ENCODE peak calls at places on chromosome 19, in eight cellular contexts. W is HS-27A; N is stimulated activated CD4-positive, alpha-beta T cell treated with anti-CD3 and anti-CD28 coated beads, TNF-alpha, amount 100 ng/mL, for 1 hour; F is esophagus squamous epithelium; R is EL; G is stimulated activated naive CD8-positive, alpha-beta T cell treated with anti-CD3 and anti-CD28 coated beads, Interleukin-15, Interleukin-2, amounts not matched to agents 100 U/mL and 50 U/mL, for 24 hours; P is HCEC 1CT; O is CD4-positive, alpha-beta memory T cell. A is an unnamed sample.

GRCh38 chr19:3514930-3515329 is 8.8 kb downstream of the FZR1 start:
- DNase-seq in O (no peak), N (no peak), P (peak; percentile 39), G (no peak), W (no peak), F (no peak), R (peak; percentile 39), A (no peak)

GRCh38 chr19:5968431-5969373 is 9.2 kb downstream of the RANBP3 start:
- DNase-seq in N (no peak), W (no peak), R (no peak), F (no peak), O (no peak), G (no peak), P (no peak), A (no peak)

GRCh38 chr19:47544075-47544474 is 28.9 kb downstream of the ZNF541 start:
- DNase-seq in P (no peak), O (no peak), N (no peak), F (no peak), G (no peak), R (no peak), W (no peak), A (no peak)

GRCh38 chr19:18254546-18255500 is 19.4 kb downstream of the IQCN start:
- DNase-seq in O (no peak), P (no peak), N (no peak), F (no peak), W (no peak), G (no peak), R (no peak), A (no peak)

GRCh38 chr19:19064098-19064722 is 416 bp downstream of the SLC25A42 start:
- DNase-seq in G (no peak), F (peak; percentile 45), N (no peak), R (no peak), O (no peak), W (no peak), P (peak; percentile 20), A (no peak)

GRCh38 chr19:14434157-14434501 is 1.0 kb downstream of the PKN1 start:
- DNase-seq in G (no peak), P (no peak), F (no peak), R (no peak), O (no peak), W (no peak), N (no peak), A (no peak)

GRCh38 chr19:31496076-31496475 is 146.8 kb upstream of the TSHZ3 start:
- DNase-seq in P (no peak), O (no peak), R (no peak), W (no peak), G (no peak), F (no peak), N (no peak), A (no peak)

GRCh38 chr19:55579766-55580621 is 654 bp downstream of the ZNF579 start:
- DNase-seq in W (no peak), F (no peak), G (no peak), P (no peak), N (no peak), O (no peak), R (peak; percentile 48), A (no peak)

GRCh38 chr19:4624301-4624700 is 15.0 kb upstream of the TNFAIP8L1 start:
- DNase-seq in N (no peak), F (no peak), G (no peak), O (no peak), W (no peak), P (no peak), R (no peak), A (no peak)

GRCh38 chr19:43562698-43563241 is 12.6 kb downstream of the XRCC1 start:
- DNase-seq in O (peak; percentile 86), W (no peak), G (peak; percentile 67), N (peak; percentile 40), F (no peak), P (peak; percentile 83), R (peak; percentile 90), A (peak; percentile 91)

GRCh38 chr19:5607318-5608270 is 15.0 kb downstream of the SAFB2 start:
- DNase-seq in N (no peak), G (no peak), O (no peak), R (no peak), P (no peak), W (no peak), F (no peak), A (no peak)

GRCh38 chr19:2049741-2050348 is 1.2 kb downstream of the MKNK2 start:
- DNase-seq in W (no peak), G (peak; percentile 70), P (peak; percentile 55), R (peak; percentile 75), N (no peak), O (peak; percentile 62), F (no peak), A (peak; percentile 76)

GRCh38 chr19:10852098-10852800 is 4.0 kb downstream of the C19orf38 start:
- DNase-seq in R (peak; percentile 87), O (no peak), W (peak; percentile 52), N (no peak), P (peak; percentile 82), G (no peak), F (no peak), A (no peak)

GRCh38 chr19:38079926-38080380 is 144.1 kb downstream of the DPF1 start:
- DNase-seq in P (peak; percentile 92), G (peak; percentile 20), R (peak; percentile 88), O (no peak), W (peak; percentile 75), F (no peak), N (no peak), A (no peak)

GRCh38 chr19:16205205-16206045 is 7.7 kb downstream of the AP1M1 start:
- DNase-seq in P (no peak), W (no peak), O (no peak), G (no peak), R (no peak), F (no peak), N (no peak), A (no peak)

GRCh38 chr19:11377756-11378155 is 3.3 kb downstream of the SWSAP1 start:
- DNase-seq in F (no peak), O (no peak), G (no peak), R (peak; percentile 57), N (no peak), P (peak; percentile 54), W (no peak), A (no peak)

GRCh38 chr19:55146078-55146647 is 2.8 kb downstream of the TNNT1 start:
- DNase-seq in O (no peak), G (peak; percentile 30), W (no peak), R (peak; percentile 55), F (no peak), N (no peak), P (no peak), A (no peak)

GRCh38 chr19:43522929-43523328 is 4.1 kb downstream of the ETHE1 start:
- DNase-seq in R (no peak), O (no peak), F (no peak), P (no peak), N (no peak), W (no peak), G (no peak), A (no peak)

GRCh38 chr19:6745965-6746364 is 6.5 kb downstream of the TRIP10 start:
- DNase-seq in O (no peak), F (no peak), R (no peak), P (no peak), N (no peak), G (no peak), W (no peak), A (no peak)

GRCh38 chr19:32201211-32201610 is 144.2 kb upstream of the ZNF507 start:
- DNase-seq in N (no peak), R (no peak), F (no peak), W (no peak), P (no peak), O (no peak), G (no peak), A (no peak)

GRCh38 chr19:17871878-17872250 is at the start of gene SLC5A5:
- DNase-seq in O (no peak), F (no peak), P (no peak), G (no peak), N (no peak), W (no peak), R (no peak), A (no peak)

GRCh38 chr19:53927745-53928144 is 18.7 kb downstream of the CACNG7 start:
- DNase-seq in W (peak; percentile 55), O (peak; percentile 22), P (no peak), R (peak; percentile 51), G (peak; percentile 39), F (no peak), N (no peak), A (no peak)

GRCh38 chr19:46366620-46367277 is 19.9 kb downstream of the PPP5C start:
- DNase-seq in P (no peak), G (no peak), N (no peak), F (no peak), R (no peak), O (no peak), W (no peak), A (no peak)

A was measured in ascending aorta.